ENCODE peak calls at places on chromosomes 13 and 19, in nine cellular contexts. One of them, this sample, is unnamed.

GRCh38 chr13:36102721-36103120 is 28.5 kb downstream of the DCLK1 start:
- DNase-seq in H4: no peak
- DNase-seq in GM23248: no peak
- DNase-seq in CD8-positive, alpha-beta T cell: no peak
- DNase-seq in PC-3: no peak
- DNase-seq in progenitor cell of endocrine pancreas: no peak
- DNase-seq in upper lobe of left lung: no peak
- DNase-seq in bronchial epithelial cell: no peak
- DNase-seq in NCI-H446 treated with DMSO at 0.1 percent for 48 hours: no peak
- DNase-seq in this sample: no peak

GRCh38 chr13:98541211-98541610 is 35.7 kb downstream of the STK24 start:
- DNase-seq in H4: no peak
- DNase-seq in GM23248: peak
- DNase-seq in CD8-positive, alpha-beta T cell: no peak
- DNase-seq in PC-3: no peak
- DNase-seq in progenitor cell of endocrine pancreas: no peak
- DNase-seq in upper lobe of left lung: no peak
- DNase-seq in bronchial epithelial cell: no peak
- DNase-seq in NCI-H446 treated with DMSO at 0.1 percent for 48 hours: no peak
- DNase-seq in this sample: peak

GRCh38 chr19:41998246-41999020 is 4.4 kb upstream of the ATP1A3 start:
- DNase-seq in H4: no peak
- DNase-seq in GM23248: peak
- DNase-seq in CD8-positive, alpha-beta T cell: no peak
- DNase-seq in PC-3: peak
- DNase-seq in progenitor cell of endocrine pancreas: peak
- DNase-seq in upper lobe of left lung: peak
- DNase-seq in bronchial epithelial cell: peak
- DNase-seq in NCI-H446 treated with DMSO at 0.1 percent for 48 hours: no peak
- DNase-seq in this sample: peak

GRCh38 chr19:39324242-39324842 is 3.7 kb upstream of the LRFN1 start:
- DNase-seq in H4: no peak
- DNase-seq in GM23248: no peak
- DNase-seq in CD8-positive, alpha-beta T cell: no peak
- DNase-seq in PC-3: peak
- DNase-seq in progenitor cell of endocrine pancreas: no peak
- DNase-seq in upper lobe of left lung: no peak
- DNase-seq in bronchial epithelial cell: no peak
- DNase-seq in NCI-H446 treated with DMSO at 0.1 percent for 48 hours: no peak
- DNase-seq in this sample: no peak

GRCh38 chr19:15213715-15214381 is 13.1 kb upstream of the NOTCH3 start:
- DNase-seq in H4: no peak
- DNase-seq in GM23248: no peak
- DNase-seq in CD8-positive, alpha-beta T cell: no peak
- DNase-seq in PC-3: no peak
- DNase-seq in progenitor cell of endocrine pancreas: no peak
- DNase-seq in upper lobe of left lung: peak
- DNase-seq in bronchial epithelial cell: no peak
- DNase-seq in NCI-H446 treated with DMSO at 0.1 percent for 48 hours: no peak
- DNase-seq in this sample: no peak

GRCh38 chr19:852136-853013 is at the start of gene ELANE:
- DNase-seq in H4: no peak
- DNase-seq in GM23248: no peak
- DNase-seq in CD8-positive, alpha-beta T cell: no peak
- DNase-seq in PC-3: no peak
- DNase-seq in progenitor cell of endocrine pancreas: no peak
- DNase-seq in upper lobe of left lung: peak
- DNase-seq in bronchial epithelial cell: no peak
- DNase-seq in NCI-H446 treated with DMSO at 0.1 percent for 48 hours: no peak
- DNase-seq in this sample: no peak

GRCh38 chr19:46404039-46404883 is 9.1 kb downstream of the CCDC8 start:
- DNase-seq in H4: no peak
- DNase-seq in GM23248: peak
- DNase-seq in CD8-positive, alpha-beta T cell: no peak
- DNase-seq in PC-3: peak
- DNase-seq in progenitor cell of endocrine pancreas: peak
- DNase-seq in upper lobe of left lung: peak
- DNase-seq in bronchial epithelial cell: no peak
- DNase-seq in NCI-H446 treated with DMSO at 0.1 percent for 48 hours: no peak
- DNase-seq in this sample: peak

GRCh38 chr19:20162821-20163220 is 4.2 kb upstream of the ZNF486 start:
- DNase-seq in H4: no peak
- DNase-seq in GM23248: no peak
- DNase-seq in CD8-positive, alpha-beta T cell: no peak
- DNase-seq in PC-3: no peak
- DNase-seq in progenitor cell of endocrine pancreas: no peak
- DNase-seq in upper lobe of left lung: no peak
- DNase-seq in bronchial epithelial cell: no peak
- DNase-seq in NCI-H446 treated with DMSO at 0.1 percent for 48 hours: no peak
- DNase-seq in this sample: no peak

GRCh38 chr13:96082640-96083039 is 7.3 kb upstream of the HS6ST3 start:
- DNase-seq in H4: no peak
- DNase-seq in GM23248: peak
- DNase-seq in CD8-positive, alpha-beta T cell: no peak
- DNase-seq in PC-3: peak
- DNase-seq in progenitor cell of endocrine pancreas: no peak
- DNase-seq in upper lobe of left lung: no peak
- DNase-seq in bronchial epithelial cell: peak
- DNase-seq in NCI-H446 treated with DMSO at 0.1 percent for 48 hours: no peak
- DNase-seq in this sample: no peak

GRCh38 chr19:5039642-5040543 is 71.0 kb downstream of the KDM4B start:
- DNase-seq in H4: no peak
- DNase-seq in GM23248: no peak
- DNase-seq in CD8-positive, alpha-beta T cell: no peak
- DNase-seq in PC-3: no peak
- DNase-seq in progenitor cell of endocrine pancreas: no peak
- DNase-seq in upper lobe of left lung: peak
- DNase-seq in bronchial epithelial cell: no peak
- DNase-seq in NCI-H446 treated with DMSO at 0.1 percent for 48 hours: no peak
- DNase-seq in this sample: no peak

GRCh38 chr19:15453091-15453498 is 3.3 kb upstream of the WIZ start:
- DNase-seq in H4: no peak
- DNase-seq in GM23248: peak
- DNase-seq in CD8-positive, alpha-beta T cell: no peak
- DNase-seq in PC-3: no peak
- DNase-seq in progenitor cell of endocrine pancreas: no peak
- DNase-seq in upper lobe of left lung: peak
- DNase-seq in bronchial epithelial cell: no peak
- DNase-seq in NCI-H446 treated with DMSO at 0.1 percent for 48 hours: no peak
- DNase-seq in this sample: no peak

This sample was measured in EL.